ENCODE peak calls at places on chromosomes 12 and 14, in nine cellular contexts. F is cardiac muscle cell; T is GM23338; D is HepG2; L is hepatocyte; O is CD4-positive, alpha-beta T cell; G is lung; Q is PC-3; B is ovary. H is an unnamed sample.

GRCh38 chr12:108635997-108636808 is 2.5 kb upstream of the SELPLG start:
- DNase-seq in O (no peak), F (no peak), D (no peak), T (no peak), Q (no peak), L (no peak), B (no peak), G (no peak), H (no peak)

GRCh38 chr14:29810657-29811056 is 117.0 kb downstream of the PRKD1 start:
- DNase-seq in L (no peak), D (no peak), T (no peak), F (no peak), B (no peak), O (no peak), G (no peak), Q (peak), H (no peak)

GRCh38 chr12:10256064-10256463 is 43.4 kb downstream of the GABARAPL1 start:
- DNase-seq in O (no peak), G (no peak), F (no peak), B (no peak), L (no peak), D (no peak), Q (no peak), T (no peak), H (no peak)

GRCh38 chr14:51305761-51306160 is 65.7 kb downstream of the TMX1 start:
- DNase-seq in Q (no peak), O (no peak), B (no peak), G (no peak), L (no peak), D (no peak), F (no peak), T (no peak), H (no peak)

GRCh38 chr14:100904307-100905019 is 941 bp upstream of the RTL1 start:
- DNase-seq in L (peak), F (peak), T (peak), O (no peak), G (peak), D (no peak), Q (peak), B (peak), H (no peak)

GRCh38 chr14:106185837-106186233 is 659.5 kb downstream of the TMEM121 start:
- DNase-seq in O (peak), D (no peak), T (no peak), F (no peak), B (no peak), G (no peak), L (no peak), Q (no peak), H (no peak)

GRCh38 chr12:46219892-46220655 is 48.8 kb downstream of the SLC38A1 start:
- DNase-seq in G (no peak), O (peak), T (no peak), F (no peak), L (no peak), D (peak), B (no peak), Q (peak), H (peak)

GRCh38 chr14:79972230-79972629 is 239.1 kb downstream of the DIO2 start:
- DNase-seq in G (no peak), O (no peak), B (no peak), T (no peak), D (no peak), Q (no peak), F (no peak), L (no peak), H (no peak)

GRCh38 chr12:122945047-122945592 is 21.1 kb downstream of the ABCB9 start:
- DNase-seq in Q (no peak), T (no peak), O (no peak), F (no peak), D (no peak), L (no peak), B (no peak), G (no peak), H (no peak)

GRCh38 chr14:72714094-72714493 is 179.8 kb downstream of the DPF3 start:
- DNase-seq in G (no peak), D (no peak), T (no peak), B (no peak), L (no peak), F (no peak), Q (no peak), O (no peak), H (no peak)
- H3K27ac ChIP-seq in G (peak), D (no peak), T (no peak), B (no peak), L (no peak), F (peak), Q (no peak), O (no peak), H (no peak)

GRCh38 chr12:3004655-3005565 is 45.7 kb downstream of the TEAD4 start:
- DNase-seq in F (peak), Q (no peak), T (peak), D (no peak), L (no peak), B (no peak), O (no peak), G (no peak), H (peak)
- TF ChIP-seq CTCF in F (peak), Q (peak), T (peak), D (peak), L (no peak), B (no peak), O (no peak), G (no peak), H (no peak)

GRCh38 chr14:99671230-99672224 is 12.6 kb upstream of the CYP46A1 start:
- DNase-seq in B (no peak), F (no peak), Q (no peak), G (no peak), O (no peak), D (peak), L (peak), T (no peak), H (no peak)
- H3K27ac ChIP-seq in B (no peak), F (no peak), Q (no peak), G (no peak), O (no peak), D (no peak), L (peak), T (no peak), H (no peak)

GRCh38 chr12:47904647-47905312 is at the start of gene VDR:
- DNase-seq in L (peak), T (peak), G (peak), B (peak), Q (peak), F (peak), D (peak), O (peak), H (peak)
- TF ChIP-seq CTCF in L (no peak), T (peak), G (no peak), B (no peak), Q (peak), F (peak), D (no peak), O (peak), H (peak)

GRCh38 chr12:69417741-69418167 is 52.4 kb upstream of the FRS2 start:
- DNase-seq in D (peak), G (no peak), Q (no peak), L (no peak), F (no peak), B (no peak), T (no peak), O (no peak), H (no peak)
- H3K27ac ChIP-seq in D (peak), G (no peak), Q (no peak), L (peak), F (no peak), B (no peak), T (no peak), O (no peak), H (no peak)

GRCh38 chr12:8078400-8078799 is 3.7 kb upstream of the NECAP1 start:
- DNase-seq in T (peak), Q (peak), B (peak), O (peak), D (no peak), L (peak), G (no peak), F (peak), H (peak)
- TF ChIP-seq CTCF in T (peak), Q (peak), B (no peak), O (peak), D (no peak), L (peak), G (no peak), F (peak), H (no peak)

H was measured in RWPE1.